ENCODE peak calls at places on chromosomes 3 and 15, in ten cellular contexts. Z, Y, G, H, K, Q, D, P, X and E are unnamed samples.

GRCh38 chr3:13822042-13822441 is 57.8 kb downstream of the WNT7A start:
- DNase-seq in Z (no peak), Y (no peak), G (peak), H (no peak), K (no peak), Q (no peak), D (no peak), P (peak), X (peak), E (no peak)

GRCh38 chr15:99306694-99307338 is 55.5 kb downstream of the LRRC28 start:
- DNase-seq in Z (no peak), Y (no peak), G (no peak), H (no peak), K (no peak), Q (no peak), D (no peak), P (peak), X (no peak), E (no peak)

GRCh38 chr3:127685708-127686511 is 13.2 kb downstream of the ABTB1 start:
- DNase-seq in Z (no peak), Y (no peak), G (no peak), H (no peak), K (no peak), Q (no peak), D (no peak), P (no peak), X (no peak), E (no peak)

GRCh38 chr15:56918907-56919707 is 663 bp downstream of the TCF12 start:
- DNase-seq in Z (peak), Y (peak), G (peak), H (peak), K (peak), Q (peak), D (peak), P (peak), X (peak), E (peak)

GRCh38 chr3:27800261-27800660 is 78.1 kb upstream of the EOMES start:
- DNase-seq in Z (no peak), Y (no peak), G (no peak), H (no peak), K (no peak), Q (no peak), D (no peak), P (no peak), X (no peak), E (no peak)

GRCh38 chr15:59516655-59517461 is 78.9 kb downstream of the FAM81A start:
- DNase-seq in Z (no peak), Y (no peak), G (no peak), H (no peak), K (no peak), Q (no peak), D (no peak), P (no peak), X (no peak), E (no peak)

GRCh38 chr3:10707984-10708868 is 107.8 kb upstream of the SLC6A11 start:
- DNase-seq in Z (peak), Y (no peak), G (no peak), H (peak), K (no peak), Q (no peak), D (no peak), P (no peak), X (no peak), E (no peak)

GRCh38 chr3:196763179-196763578 is 23.5 kb downstream of the PAK2 start:
- DNase-seq in Z (no peak), Y (no peak), G (no peak), H (no peak), K (no peak), Q (no peak), D (no peak), P (no peak), X (no peak), E (no peak)

GRCh38 chr3:110314512-110315114 is 757.0 kb upstream of the NECTIN3 start:
- DNase-seq in Z (peak), Y (no peak), G (peak), H (peak), K (peak), Q (no peak), D (peak), P (peak), X (peak), E (no peak)

GRCh38 chr3:124535306-124535705 is 194.9 kb upstream of the UMPS start:
- DNase-seq in Z (no peak), Y (no peak), G (no peak), H (no peak), K (no peak), Q (no peak), D (no peak), P (no peak), X (no peak), E (no peak)

GRCh38 chr3:40211579-40211978 is 97.9 kb upstream of the EIF1B start:
- DNase-seq in Z (no peak), Y (no peak), G (peak), H (no peak), K (no peak), Q (no peak), D (peak), P (peak), X (peak), E (no peak)

GRCh38 chr15:34582461-34583357 is 742 bp downstream of the GOLGA8B start:
- DNase-seq in Z (peak), Y (no peak), G (peak), H (no peak), K (peak), Q (peak), D (peak), P (peak), X (no peak), E (peak)

GRCh38 chr3:181698263-181698944 is 13.3 kb upstream of the SOX2 start:
- DNase-seq in Z (peak), Y (no peak), G (no peak), H (no peak), K (no peak), Q (no peak), D (no peak), P (no peak), X (no peak), E (no peak)

GRCh38 chr15:88586401-88587162 is 34.6 kb upstream of the AEN start:
- DNase-seq in Z (no peak), Y (no peak), G (peak), H (no peak), K (no peak), Q (no peak), D (peak), P (peak), X (peak), E (no peak)

GRCh38 chr3:186790261-186790981 is 7.0 kb downstream of the EIF4A2 start:
- DNase-seq in Z (peak), Y (no peak), G (peak), H (no peak), K (peak), Q (no peak), D (peak), P (peak), X (no peak), E (no peak)
- TF ChIP-seq CTCF in Z (no peak), Y (no peak), G (no peak), H (no peak), K (no peak), Q (no peak), D (peak), P (peak), X (peak), E (no peak)

GRCh38 chr15:44289352-44289790 is 852 bp downstream of the GOLM2 start:
- DNase-seq in Z (no peak), Y (no peak), G (peak), H (no peak), K (no peak), Q (no peak), D (no peak), P (peak), X (no peak), E (no peak)

GRCh38 chr15:44286814-44287555 is 1.5 kb upstream of the GOLM2 start:
- DNase-seq in Z (no peak), Y (no peak), G (peak), H (no peak), K (no peak), Q (no peak), D (no peak), P (no peak), X (no peak), E (no peak)
- TF ChIP-seq CTCF in Z (no peak), Y (peak), G (peak), H (no peak), K (no peak), Q (peak), D (peak), P (no peak), X (no peak), E (no peak)

DNA sequence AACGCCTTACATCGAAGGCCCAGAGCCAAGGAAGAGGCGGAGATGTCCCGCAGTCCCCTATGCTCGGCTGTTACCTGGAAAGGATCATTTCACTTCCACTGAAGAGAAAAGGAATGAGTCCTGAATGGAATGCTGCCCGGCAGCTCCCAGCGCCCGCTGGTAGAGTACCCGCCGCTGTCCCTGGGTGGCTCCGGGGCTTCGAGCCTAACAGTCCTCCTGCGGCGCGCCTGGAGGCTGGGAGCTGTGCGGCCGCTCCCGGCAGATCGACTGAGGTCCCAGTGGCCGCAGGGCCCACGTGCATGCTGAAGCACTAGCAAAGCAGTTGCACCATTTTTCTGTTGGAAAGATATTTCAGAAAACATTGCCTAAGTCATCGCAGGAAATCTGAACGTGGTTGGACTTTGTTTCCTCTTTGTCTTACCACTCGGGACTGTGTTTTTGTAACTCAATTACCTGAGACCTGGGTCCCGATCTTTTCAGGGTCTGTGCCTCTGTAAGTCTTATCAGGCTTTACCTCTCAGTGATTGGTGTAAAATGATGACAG is 984 bp downstream of the RNU6-1 start:
- DNase-seq in Z (peak), Y (peak), G (peak), H (no peak), K (peak), Q (peak), D (peak), P (peak), X (no peak), E (no peak)
- TF ChIP-seq CTCF in Z (no peak), Y (no peak), G (no peak), H (no peak), K (no peak), Q (no peak), D (no peak), P (peak), X (no peak), E (no peak)

GRCh38 chr3:192929755-192930491 is 12.3 kb upstream of the MB21D2 start:
- DNase-seq in Z (no peak), Y (no peak), G (peak), H (no peak), K (no peak), Q (no peak), D (peak), P (peak), X (peak), E (no peak)

GRCh38 chr3:192930585-192930984 is 12.9 kb upstream of the MB21D2 start:
- DNase-seq in Z (no peak), Y (no peak), G (no peak), H (no peak), K (no peak), Q (no peak), D (no peak), P (peak), X (no peak), E (no peak)

GRCh38 chr3:192929146-192929545 is 11.5 kb upstream of the MB21D2 start:
- DNase-seq in Z (no peak), Y (no peak), G (peak), H (no peak), K (no peak), Q (no peak), D (peak), P (peak), X (no peak), E (no peak)

GRCh38 chr3:192928016-192928415 is 10.4 kb upstream of the MB21D2 start:
- DNase-seq in Z (no peak), Y (no peak), G (no peak), H (no peak), K (no peak), Q (no peak), D (no peak), P (no peak), X (no peak), E (no peak)

GRCh38 chr3:192928720-192929119 is 11.1 kb upstream of the MB21D2 start:
- DNase-seq in Z (no peak), Y (no peak), G (no peak), H (no peak), K (no peak), Q (no peak), D (no peak), P (no peak), X (no peak), E (no peak)
- TF ChIP-seq CTCF in Z (no peak), Y (no peak), G (no peak), H (no peak), K (no peak), Q (no peak), D (no peak), P (no peak), X (no peak), E (no peak)